ENCODE peak calls at places on chromosomes 1 and 21, in nine cellular contexts. One of them, this sample, is unnamed.
A peak's percentile ranks its signal among the peaks of the same experiment; 100 is the strongest.

GRCh38 chr1:102954576-102954975 is 153.7 kb downstream of the COL11A1 start:
- DNase-seq in heart left ventricle: no peak
- DNase-seq in lower lobe of right lung: no peak
- DNase-seq in fibroblast of lung: no peak
- DNase-seq in brain microvascular endothelial cell: no peak
- DNase-seq in keratinocyte: no peak
- DNase-seq in SK-N-SH: no peak
- DNase-seq in pancreas: no peak
- DNase-seq in H1: no peak
- DNase-seq in this sample: no peak

GRCh38 chr1:230823421-230823820 is 44.9 kb downstream of the C1orf198 start:
- DNase-seq in fibroblast of lung: no peak
- DNase-seq in lower lobe of right lung: no peak
- DNase-seq in heart left ventricle: no peak
- DNase-seq in pancreas: no peak
- DNase-seq in SK-N-SH: peak; percentile 51
- DNase-seq in brain microvascular endothelial cell: no peak
- DNase-seq in H1: no peak
- DNase-seq in keratinocyte: no peak
- DNase-seq in this sample: no peak

GRCh38 chr1:204069887-204070286 is 3.0 kb upstream of the SOX13 start:
- DNase-seq in keratinocyte: no peak
- DNase-seq in heart left ventricle: no peak
- DNase-seq in pancreas: no peak
- DNase-seq in SK-N-SH: no peak
- DNase-seq in brain microvascular endothelial cell: no peak
- DNase-seq in lower lobe of right lung: no peak
- DNase-seq in H1: no peak
- DNase-seq in fibroblast of lung: no peak
- DNase-seq in this sample: no peak

GRCh38 chr21:15159382-15160020 is 94.7 kb upstream of the NRIP1 start:
- DNase-seq in heart left ventricle: no peak
- DNase-seq in brain microvascular endothelial cell: no peak
- DNase-seq in keratinocyte: no peak
- DNase-seq in fibroblast of lung: peak; percentile 48
- DNase-seq in SK-N-SH: no peak
- DNase-seq in H1: no peak
- DNase-seq in lower lobe of right lung: no peak
- DNase-seq in pancreas: no peak
- DNase-seq in this sample: no peak

GRCh38 chr1:98035587-98035986 is 114.8 kb upstream of the DPYD start:
- DNase-seq in SK-N-SH: no peak
- DNase-seq in pancreas: no peak
- DNase-seq in brain microvascular endothelial cell: no peak
- DNase-seq in lower lobe of right lung: no peak
- DNase-seq in H1: no peak
- DNase-seq in heart left ventricle: no peak
- DNase-seq in fibroblast of lung: peak; percentile 64
- DNase-seq in keratinocyte: no peak
- DNase-seq in this sample: no peak

GRCh38 chr21:46220275-46220810 is 8.2 kb downstream of the LSS start:
- DNase-seq in fibroblast of lung: no peak
- DNase-seq in lower lobe of right lung: no peak
- DNase-seq in heart left ventricle: no peak
- DNase-seq in H1: no peak
- DNase-seq in keratinocyte: no peak
- DNase-seq in brain microvascular endothelial cell: no peak
- DNase-seq in pancreas: no peak
- DNase-seq in SK-N-SH: no peak
- DNase-seq in this sample: no peak

GRCh38 chr1:28045777-28046176 is 42.6 kb downstream of the EYA3 start:
- DNase-seq in SK-N-SH: no peak
- DNase-seq in fibroblast of lung: no peak
- DNase-seq in lower lobe of right lung: no peak
- DNase-seq in keratinocyte: no peak
- DNase-seq in H1: no peak
- DNase-seq in heart left ventricle: no peak
- DNase-seq in pancreas: no peak
- DNase-seq in brain microvascular endothelial cell: no peak
- DNase-seq in this sample: peak; percentile 1

GRCh38 chr21:45380566-45380965 is 24.4 kb upstream of the COL18A1 start:
- DNase-seq in SK-N-SH: no peak
- DNase-seq in keratinocyte: no peak
- DNase-seq in lower lobe of right lung: peak; percentile 25
- DNase-seq in fibroblast of lung: no peak
- DNase-seq in heart left ventricle: peak; percentile 14
- DNase-seq in brain microvascular endothelial cell: no peak
- DNase-seq in pancreas: peak; percentile 28
- DNase-seq in H1: no peak
- DNase-seq in this sample: no peak

GRCh38 chr1:33327587-33328325 is 6.9 kb upstream of the A3GALT2 start:
- DNase-seq in pancreas: no peak
- DNase-seq in brain microvascular endothelial cell: peak; percentile 97
- DNase-seq in lower lobe of right lung: peak; percentile 76
- DNase-seq in H1: no peak
- DNase-seq in SK-N-SH: no peak
- DNase-seq in heart left ventricle: peak; percentile 73
- DNase-seq in keratinocyte: peak; percentile 95
- DNase-seq in fibroblast of lung: peak; percentile 100
- DNase-seq in this sample: peak; percentile 98

GRCh38 chr1:113533061-113533460 is 142.7 kb downstream of the MAGI3 start:
- DNase-seq in lower lobe of right lung: no peak
- DNase-seq in H1: no peak
- DNase-seq in heart left ventricle: no peak
- DNase-seq in brain microvascular endothelial cell: no peak
- DNase-seq in SK-N-SH: no peak
- DNase-seq in keratinocyte: no peak
- DNase-seq in pancreas: no peak
- DNase-seq in fibroblast of lung: no peak
- DNase-seq in this sample: no peak

DNA sequence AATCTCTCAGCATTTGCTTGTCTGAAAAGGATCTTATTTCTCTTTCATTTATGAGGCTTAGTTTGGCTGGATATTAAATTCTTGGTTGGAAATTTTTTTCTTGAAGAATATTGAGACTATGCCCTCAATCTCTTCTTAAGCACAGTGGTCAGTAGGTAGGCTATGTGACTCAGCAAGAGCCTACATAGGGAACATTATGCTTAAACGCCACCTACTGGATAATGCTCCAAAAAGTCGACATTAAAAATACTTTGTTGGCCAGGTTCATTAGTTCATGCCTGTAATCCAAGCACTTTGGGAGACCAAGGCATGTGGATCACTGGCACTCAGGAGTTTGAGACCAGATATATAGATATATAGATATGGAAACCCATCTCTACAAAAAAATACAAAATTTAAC is 678.0 kb upstream of the USP24 start:
- DNase-seq in H1: no peak
- DNase-seq in lower lobe of right lung: no peak
- DNase-seq in fibroblast of lung: peak; percentile 68
- DNase-seq in heart left ventricle: no peak
- DNase-seq in brain microvascular endothelial cell: peak; percentile 53
- DNase-seq in keratinocyte: no peak
- DNase-seq in SK-N-SH: no peak
- DNase-seq in pancreas: no peak
- DNase-seq in this sample: no peak
- TF ChIP-seq CTCF in H1: no peak
- TF ChIP-seq CTCF in lower lobe of right lung: peak; percentile 16
- TF ChIP-seq CTCF in fibroblast of lung: peak; percentile 25
- TF ChIP-seq CTCF in heart left ventricle: no peak
- TF ChIP-seq CTCF in brain microvascular endothelial cell: peak; percentile 50
- TF ChIP-seq CTCF in keratinocyte: peak; percentile 52
- TF ChIP-seq CTCF in SK-N-SH: peak; percentile 38
- TF ChIP-seq CTCF in pancreas: no peak
- TF ChIP-seq CTCF in this sample: peak; percentile 42

GRCh38 chr1:21564521-21565095 is 55.4 kb downstream of the ALPL start:
- DNase-seq in heart left ventricle: no peak
- DNase-seq in H1: no peak
- DNase-seq in SK-N-SH: no peak
- DNase-seq in lower lobe of right lung: no peak
- DNase-seq in brain microvascular endothelial cell: no peak
- DNase-seq in fibroblast of lung: peak; percentile 53
- DNase-seq in pancreas: no peak
- DNase-seq in keratinocyte: no peak
- DNase-seq in this sample: peak; percentile 80

GRCh38 chr1:21567241-21568005 is 58.2 kb downstream of the ALPL start:
- DNase-seq in H1: no peak
- DNase-seq in lower lobe of right lung: no peak
- DNase-seq in keratinocyte: no peak
- DNase-seq in pancreas: no peak
- DNase-seq in SK-N-SH: no peak
- DNase-seq in fibroblast of lung: peak; percentile 98
- DNase-seq in brain microvascular endothelial cell: peak; percentile 56
- DNase-seq in heart left ventricle: no peak
- DNase-seq in this sample: peak; percentile 98

GRCh38 chr1:21563971-21564370 is 54.7 kb downstream of the ALPL start:
- DNase-seq in brain microvascular endothelial cell: no peak
- DNase-seq in heart left ventricle: no peak
- DNase-seq in pancreas: no peak
- DNase-seq in SK-N-SH: no peak
- DNase-seq in keratinocyte: no peak
- DNase-seq in H1: no peak
- DNase-seq in lower lobe of right lung: no peak
- DNase-seq in fibroblast of lung: no peak
- DNase-seq in this sample: peak; percentile 63

GRCh38 chr1:21562896-21563295 is 53.7 kb downstream of the ALPL start:
- DNase-seq in H1: no peak
- DNase-seq in heart left ventricle: no peak
- DNase-seq in lower lobe of right lung: no peak
- DNase-seq in brain microvascular endothelial cell: no peak
- DNase-seq in pancreas: no peak
- DNase-seq in keratinocyte: no peak
- DNase-seq in SK-N-SH: no peak
- DNase-seq in fibroblast of lung: no peak
- DNase-seq in this sample: peak; percentile 53

DNA sequence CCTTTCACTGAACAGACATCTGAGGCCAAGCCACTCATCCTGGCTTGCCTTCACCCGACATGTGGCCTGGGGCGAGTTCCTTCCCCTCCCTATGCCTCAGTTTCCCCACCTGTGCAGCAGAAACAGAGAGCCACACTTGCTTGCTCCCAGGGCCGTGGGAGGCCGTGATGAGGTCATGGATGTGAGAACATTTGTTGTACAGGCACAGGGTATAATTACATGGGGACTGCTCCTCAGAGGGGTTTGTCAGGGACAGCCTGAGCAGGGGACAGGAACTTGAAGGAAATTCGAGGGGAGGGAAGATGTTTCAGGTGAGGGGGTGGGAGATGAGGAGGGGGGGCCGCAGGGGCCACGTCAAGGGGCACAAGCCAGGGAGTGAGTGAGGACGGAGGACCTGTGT is 56.1 kb downstream of the ALPL start:
- DNase-seq in SK-N-SH: no peak
- DNase-seq in pancreas: no peak
- DNase-seq in fibroblast of lung: no peak
- DNase-seq in lower lobe of right lung: no peak
- DNase-seq in H1: no peak
- DNase-seq in brain microvascular endothelial cell: no peak
- DNase-seq in heart left ventricle: no peak
- DNase-seq in keratinocyte: no peak
- DNase-seq in this sample: peak; percentile 32
- H3K36me3 ChIP-seq in SK-N-SH: no peaks in the 10 kb centered on the region
- H3K36me3 ChIP-seq in pancreas: no peaks in the 10 kb centered on the region
- H3K36me3 ChIP-seq in fibroblast of lung: no peaks in the 10 kb centered on the region
- H3K36me3 ChIP-seq in lower lobe of right lung: peaks cover 3% of the 10 kb centered on the region
- H3K36me3 ChIP-seq in H1: peaks cover under 1% of the 10 kb centered on the region
- H3K36me3 ChIP-seq in brain microvascular endothelial cell: no peaks in the 10 kb centered on the region
- H3K36me3 ChIP-seq in heart left ventricle: no peaks in the 10 kb centered on the region
- H3K36me3 ChIP-seq in keratinocyte: no peaks in the 10 kb centered on the region
- H3K36me3 ChIP-seq in this sample: no peaks in the 10 kb centered on the region

DNA sequence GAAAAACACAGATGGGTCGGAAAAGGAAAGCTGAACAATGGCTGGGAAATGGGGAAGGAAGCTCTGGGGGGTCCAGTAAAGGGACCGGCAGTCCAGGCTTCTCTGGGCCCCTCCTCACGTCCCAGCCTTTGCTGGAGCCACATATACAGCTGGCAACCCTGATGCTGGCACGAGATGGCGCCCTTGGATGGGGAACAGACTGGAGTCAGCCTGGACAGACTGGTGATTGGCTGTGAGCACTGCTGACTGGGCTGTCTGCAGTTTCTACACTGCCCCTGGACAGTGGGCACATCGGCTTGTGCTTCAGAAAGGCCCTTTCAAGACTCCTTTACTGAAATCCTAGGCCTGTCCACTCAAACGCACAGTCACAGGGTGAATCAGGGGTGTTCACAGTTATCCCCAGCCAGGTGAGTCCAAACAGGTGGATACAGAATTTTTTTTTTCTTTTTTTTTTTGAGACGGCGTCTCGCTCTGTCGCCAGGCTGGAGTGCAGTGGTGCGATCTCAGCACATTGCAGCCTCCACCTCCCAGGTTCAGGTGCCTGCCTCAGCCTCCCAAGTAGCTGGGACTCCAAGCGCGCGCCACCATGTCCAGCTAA is 31.1 kb upstream of the ZBTB40 start:
- DNase-seq in keratinocyte: no peak
- DNase-seq in brain microvascular endothelial cell: peak; percentile 84
- DNase-seq in pancreas: peak; percentile 96
- DNase-seq in heart left ventricle: peak; percentile 82
- DNase-seq in fibroblast of lung: peak; percentile 62
- DNase-seq in H1: peak; percentile 86
- DNase-seq in lower lobe of right lung: peak; percentile 89
- DNase-seq in SK-N-SH: peak; percentile 90
- DNase-seq in this sample: peak; percentile 97
- TF ChIP-seq CTCF in keratinocyte: peak; percentile 85
- TF ChIP-seq CTCF in brain microvascular endothelial cell: peak; percentile 89
- TF ChIP-seq CTCF in pancreas: peak; percentile 37
- TF ChIP-seq CTCF in heart left ventricle: peak; percentile 55
- TF ChIP-seq CTCF in fibroblast of lung: peak; percentile 90
- TF ChIP-seq CTCF in H1: peak; percentile 91
- TF ChIP-seq CTCF in lower lobe of right lung: peak; percentile 80
- TF ChIP-seq CTCF in SK-N-SH: peak; percentile 84
- TF ChIP-seq CTCF in this sample: peak; percentile 83

GRCh38 chr21:32353002-32353711 is 39.7 kb downstream of the URB1 start:
- DNase-seq in heart left ventricle: no peak
- DNase-seq in brain microvascular endothelial cell: no peak
- DNase-seq in SK-N-SH: no peak
- DNase-seq in keratinocyte: no peak
- DNase-seq in H1: no peak
- DNase-seq in lower lobe of right lung: no peak
- DNase-seq in pancreas: no peak
- DNase-seq in fibroblast of lung: no peak
- DNase-seq in this sample: peak; percentile 67

GRCh38 chr21:32359719-32360260 is 33.0 kb downstream of the URB1 start:
- DNase-seq in lower lobe of right lung: no peak
- DNase-seq in brain microvascular endothelial cell: no peak
- DNase-seq in H1: no peak
- DNase-seq in heart left ventricle: no peak
- DNase-seq in keratinocyte: no peak
- DNase-seq in SK-N-SH: no peak
- DNase-seq in pancreas: no peak
- DNase-seq in fibroblast of lung: no peak
- DNase-seq in this sample: no peak

GRCh38 chr21:32360401-32360981 is 32.3 kb downstream of the URB1 start:
- DNase-seq in fibroblast of lung: no peak
- DNase-seq in SK-N-SH: no peak
- DNase-seq in pancreas: no peak
- DNase-seq in keratinocyte: no peak
- DNase-seq in heart left ventricle: no peak
- DNase-seq in H1: no peak
- DNase-seq in lower lobe of right lung: no peak
- DNase-seq in brain microvascular endothelial cell: no peak
- DNase-seq in this sample: no peak

GRCh38 chr21:32352556-32352955 is 40.3 kb downstream of the URB1 start:
- DNase-seq in keratinocyte: no peak
- DNase-seq in H1: no peak
- DNase-seq in heart left ventricle: no peak
- DNase-seq in pancreas: no peak
- DNase-seq in brain microvascular endothelial cell: no peak
- DNase-seq in SK-N-SH: no peak
- DNase-seq in fibroblast of lung: no peak
- DNase-seq in lower lobe of right lung: no peak
- DNase-seq in this sample: no peak

GRCh38 chr21:32356874-32357395 is 35.9 kb downstream of the URB1 start:
- DNase-seq in pancreas: no peak
- DNase-seq in SK-N-SH: no peak
- DNase-seq in keratinocyte: no peak
- DNase-seq in brain microvascular endothelial cell: no peak
- DNase-seq in lower lobe of right lung: no peak
- DNase-seq in heart left ventricle: no peak
- DNase-seq in H1: no peak
- DNase-seq in fibroblast of lung: no peak
- DNase-seq in this sample: no peak
- H3K36me3 ChIP-seq in pancreas: no peaks in the 10 kb centered on the region
- H3K36me3 ChIP-seq in SK-N-SH: peaks cover 71% of the 10 kb centered on the region
- H3K36me3 ChIP-seq in keratinocyte: peaks cover 75% of the 10 kb centered on the region
- H3K36me3 ChIP-seq in brain microvascular endothelial cell: peaks cover 91% of the 10 kb centered on the region
- H3K36me3 ChIP-seq in lower lobe of right lung: peaks cover 100% of the 10 kb centered on the region
- H3K36me3 ChIP-seq in heart left ventricle: peaks cover 25% of the 10 kb centered on the region
- H3K36me3 ChIP-seq in H1: peaks cover 81% of the 10 kb centered on the region
- H3K36me3 ChIP-seq in fibroblast of lung: peaks cover 25% of the 10 kb centered on the region
- H3K36me3 ChIP-seq in this sample: peaks cover 97% of the 10 kb centered on the region